ENCODE peak calls at places on chromosome 6, in eight cellular contexts. One of them, this sample, is unnamed.

GRCh38 chr6:119237177-119237715 is 112.3 kb downstream of the MAN1A1 start:
- DNase-seq in astrocyte: no peak
- DNase-seq in A549: no peak
- DNase-seq in brain microvascular endothelial cell: no peak
- DNase-seq in tibial artery: no peak
- DNase-seq in heart right ventricle: no peak
- DNase-seq in spleen: no peak
- DNase-seq in neural progenitor cell: no peak
- DNase-seq in this sample: no peak

GRCh38 chr6:117550618-117551242 is 51.6 kb downstream of the GOPC start:
- DNase-seq in spleen: no peak
- DNase-seq in tibial artery: no peak
- DNase-seq in neural progenitor cell: no peak
- DNase-seq in brain microvascular endothelial cell: no peak
- DNase-seq in heart right ventricle: no peak
- DNase-seq in A549: no peak
- DNase-seq in astrocyte: no peak
- DNase-seq in this sample: no peak

GRCh38 chr6:123224077-123224476 is 228.0 kb downstream of the CLVS2 start:
- DNase-seq in spleen: no peak
- DNase-seq in A549: no peak
- DNase-seq in heart right ventricle: no peak
- DNase-seq in astrocyte: no peak
- DNase-seq in tibial artery: no peak
- DNase-seq in brain microvascular endothelial cell: no peak
- DNase-seq in neural progenitor cell: no peak
- DNase-seq in this sample: no peak

GRCh38 chr6:12071064-12071615 is 59.0 kb downstream of the HIVEP1 start:
- DNase-seq in brain microvascular endothelial cell: no peak
- DNase-seq in spleen: no peak
- DNase-seq in tibial artery: no peak
- DNase-seq in heart right ventricle: no peak
- DNase-seq in neural progenitor cell: no peak
- DNase-seq in astrocyte: no peak
- DNase-seq in A549: no peak
- DNase-seq in this sample: no peak

GRCh38 chr6:110066091-110066490 is 88.0 kb downstream of the GPR6 start:
- DNase-seq in astrocyte: no peak
- DNase-seq in brain microvascular endothelial cell: no peak
- DNase-seq in spleen: no peak
- DNase-seq in tibial artery: no peak
- DNase-seq in heart right ventricle: no peak
- DNase-seq in A549: no peak
- DNase-seq in neural progenitor cell: no peak
- DNase-seq in this sample: no peak

GRCh38 chr6:159151266-159151855 is 17.8 kb upstream of the FNDC1 start:
- DNase-seq in spleen: no peak
- DNase-seq in neural progenitor cell: peak
- DNase-seq in brain microvascular endothelial cell: peak
- DNase-seq in tibial artery: peak
- DNase-seq in heart right ventricle: no peak
- DNase-seq in A549: peak
- DNase-seq in astrocyte: no peak
- DNase-seq in this sample: no peak

GRCh38 chr6:49030621-49031020 is 432.4 kb downstream of the MMUT start:
- DNase-seq in neural progenitor cell: no peak
- DNase-seq in A549: no peak
- DNase-seq in spleen: no peak
- DNase-seq in heart right ventricle: no peak
- DNase-seq in astrocyte: peak
- DNase-seq in tibial artery: no peak
- DNase-seq in brain microvascular endothelial cell: no peak
- DNase-seq in this sample: no peak

GRCh38 chr6:111087871-111088667 is 766 bp downstream of the SLC16A10 start:
- DNase-seq in A549: no peak
- DNase-seq in astrocyte: no peak
- DNase-seq in spleen: no peak
- DNase-seq in tibial artery: no peak
- DNase-seq in brain microvascular endothelial cell: no peak
- DNase-seq in neural progenitor cell: peak
- DNase-seq in heart right ventricle: peak
- DNase-seq in this sample: no peak

GRCh38 chr6:33008944-33009861 is at the start of gene HLA-DOA:
- DNase-seq in tibial artery: no peak
- DNase-seq in astrocyte: peak
- DNase-seq in brain microvascular endothelial cell: peak
- DNase-seq in A549: peak
- DNase-seq in spleen: peak
- DNase-seq in neural progenitor cell: peak
- DNase-seq in heart right ventricle: no peak
- DNase-seq in this sample: no peak

GRCh38 chr6:37546141-37546871 is 46.6 kb upstream of the CCDC167 start:
- DNase-seq in astrocyte: no peak
- DNase-seq in neural progenitor cell: no peak
- DNase-seq in A549: no peak
- DNase-seq in heart right ventricle: no peak
- DNase-seq in brain microvascular endothelial cell: no peak
- DNase-seq in tibial artery: no peak
- DNase-seq in spleen: no peak
- DNase-seq in this sample: no peak

GRCh38 chr6:130132286-130132701 is 90.5 kb downstream of the SAMD3 start:
- DNase-seq in neural progenitor cell: no peak
- DNase-seq in A549: no peak
- DNase-seq in heart right ventricle: no peak
- DNase-seq in astrocyte: no peak
- DNase-seq in spleen: no peak
- DNase-seq in brain microvascular endothelial cell: no peak
- DNase-seq in tibial artery: no peak
- DNase-seq in this sample: no peak

GRCh38 chr6:144186817-144187625 is 36.7 kb downstream of the STX11 start:
- DNase-seq in heart right ventricle: no peak
- DNase-seq in spleen: no peak
- DNase-seq in A549: no peak
- DNase-seq in neural progenitor cell: no peak
- DNase-seq in astrocyte: no peak
- DNase-seq in brain microvascular endothelial cell: no peak
- DNase-seq in tibial artery: no peak
- DNase-seq in this sample: no peak

GRCh38 chr6:159017757-159018559 is 18.0 kb upstream of the RSPH3 start:
- DNase-seq in astrocyte: no peak
- DNase-seq in heart right ventricle: no peak
- DNase-seq in spleen: no peak
- DNase-seq in neural progenitor cell: no peak
- DNase-seq in tibial artery: no peak
- DNase-seq in brain microvascular endothelial cell: no peak
- DNase-seq in A549: no peak
- DNase-seq in this sample: no peak

GRCh38 chr6:159716247-159717086 is 10.8 kb upstream of the WTAP start:
- DNase-seq in A549: peak
- DNase-seq in heart right ventricle: no peak
- DNase-seq in brain microvascular endothelial cell: peak
- DNase-seq in neural progenitor cell: no peak
- DNase-seq in spleen: no peak
- DNase-seq in tibial artery: peak
- DNase-seq in astrocyte: peak
- DNase-seq in this sample: no peak

GRCh38 chr6:79073888-79074287 is 4.2 kb downstream of the PHIP start:
- DNase-seq in astrocyte: no peak
- DNase-seq in heart right ventricle: no peak
- DNase-seq in tibial artery: no peak
- DNase-seq in A549: no peak
- DNase-seq in neural progenitor cell: no peak
- DNase-seq in brain microvascular endothelial cell: no peak
- DNase-seq in spleen: no peak
- DNase-seq in this sample: no peak

GRCh38 chr6:130303436-130303835 is 62.4 kb upstream of the TMEM200A start:
- DNase-seq in neural progenitor cell: no peak
- DNase-seq in spleen: no peak
- DNase-seq in astrocyte: peak
- DNase-seq in A549: no peak
- DNase-seq in brain microvascular endothelial cell: no peak
- DNase-seq in tibial artery: no peak
- DNase-seq in heart right ventricle: no peak
- DNase-seq in this sample: no peak

GRCh38 chr6:12261502-12261901 is 28.7 kb upstream of the EDN1 start:
- DNase-seq in astrocyte: no peak
- DNase-seq in tibial artery: no peak
- DNase-seq in neural progenitor cell: no peak
- DNase-seq in brain microvascular endothelial cell: no peak
- DNase-seq in spleen: no peak
- DNase-seq in heart right ventricle: no peak
- DNase-seq in A549: no peak
- DNase-seq in this sample: no peak

DNA sequence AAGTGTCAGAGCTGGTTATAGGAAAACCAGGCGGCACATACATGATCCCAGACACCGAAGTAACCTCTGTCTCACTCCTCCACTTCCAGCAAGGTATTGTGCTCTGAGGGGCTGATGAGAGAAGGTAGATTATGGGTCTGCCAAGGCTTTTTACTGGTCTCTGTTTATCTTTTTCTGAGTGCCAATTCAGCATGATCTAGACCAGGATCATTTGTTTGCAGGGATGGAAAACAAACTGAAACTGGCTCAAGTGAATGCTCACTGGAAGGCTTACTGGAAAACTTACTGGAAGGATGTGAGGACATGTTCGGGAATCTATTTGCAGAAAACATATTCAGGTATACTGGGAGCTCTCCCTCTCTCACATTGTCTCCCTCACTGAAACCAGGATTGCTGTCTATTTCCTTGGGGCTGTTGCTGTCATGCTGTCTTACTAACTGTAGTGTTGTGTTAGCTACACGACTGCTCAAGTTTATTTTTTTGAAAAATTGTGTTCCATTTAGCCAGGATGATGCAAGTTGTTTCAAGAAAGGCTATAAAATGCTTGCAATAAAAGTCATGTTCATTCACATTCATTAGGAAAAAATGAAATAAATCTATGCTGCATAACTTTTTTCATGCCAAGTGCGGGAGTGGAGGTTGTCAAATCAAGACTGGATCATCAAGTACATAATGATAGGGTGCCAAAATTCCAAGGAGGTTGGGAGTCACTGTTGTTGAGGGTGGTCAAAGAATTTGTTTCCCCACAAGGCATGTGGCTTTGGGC is 37.0 kb downstream of the KLHL31 start:
- DNase-seq in neural progenitor cell: no peak
- DNase-seq in spleen: no peak
- DNase-seq in astrocyte: peak
- DNase-seq in tibial artery: no peak
- DNase-seq in A549: no peak
- DNase-seq in heart right ventricle: no peak
- DNase-seq in brain microvascular endothelial cell: no peak
- DNase-seq in this sample: no peak
- H3K4me3 ChIP-seq in neural progenitor cell: no peak
- H3K4me3 ChIP-seq in spleen: no peak
- H3K4me3 ChIP-seq in astrocyte: no peak
- H3K4me3 ChIP-seq in tibial artery: peak
- H3K4me3 ChIP-seq in A549: no peak
- H3K4me3 ChIP-seq in heart right ventricle: no peak
- H3K4me3 ChIP-seq in brain microvascular endothelial cell: no peak
- H3K4me3 ChIP-seq in this sample: no peak

GRCh38 chr6:42403415-42403814 is 48.3 kb downstream of the TRERF1 start:
- DNase-seq in heart right ventricle: no peak
- DNase-seq in A549: no peak
- DNase-seq in brain microvascular endothelial cell: no peak
- DNase-seq in neural progenitor cell: peak
- DNase-seq in astrocyte: peak
- DNase-seq in tibial artery: no peak
- DNase-seq in spleen: no peak
- DNase-seq in this sample: no peak

GRCh38 chr6:42404494-42404893 is 47.2 kb downstream of the TRERF1 start:
- DNase-seq in tibial artery: no peak
- DNase-seq in heart right ventricle: no peak
- DNase-seq in spleen: no peak
- DNase-seq in astrocyte: peak
- DNase-seq in A549: peak
- DNase-seq in brain microvascular endothelial cell: peak
- DNase-seq in neural progenitor cell: peak
- DNase-seq in this sample: no peak

GRCh38 chr6:42405025-42405424 is 46.7 kb downstream of the TRERF1 start:
- DNase-seq in heart right ventricle: no peak
- DNase-seq in A549: no peak
- DNase-seq in spleen: no peak
- DNase-seq in neural progenitor cell: no peak
- DNase-seq in astrocyte: peak
- DNase-seq in tibial artery: no peak
- DNase-seq in brain microvascular endothelial cell: peak
- DNase-seq in this sample: no peak

GRCh38 chr6:42402184-42402583 is 49.5 kb downstream of the TRERF1 start:
- DNase-seq in tibial artery: no peak
- DNase-seq in A549: no peak
- DNase-seq in spleen: no peak
- DNase-seq in neural progenitor cell: no peak
- DNase-seq in brain microvascular endothelial cell: no peak
- DNase-seq in astrocyte: peak
- DNase-seq in heart right ventricle: no peak
- DNase-seq in this sample: no peak

GRCh38 chr6:42403831-42404230 is 47.9 kb downstream of the TRERF1 start:
- DNase-seq in A549: no peak
- DNase-seq in spleen: no peak
- DNase-seq in neural progenitor cell: no peak
- DNase-seq in astrocyte: no peak
- DNase-seq in brain microvascular endothelial cell: no peak
- DNase-seq in tibial artery: no peak
- DNase-seq in heart right ventricle: no peak
- DNase-seq in this sample: no peak
- H3K27ac ChIP-seq in A549: peak
- H3K27ac ChIP-seq in spleen: peak
- H3K27ac ChIP-seq in neural progenitor cell: no peak
- H3K27ac ChIP-seq in astrocyte: peak
- H3K27ac ChIP-seq in brain microvascular endothelial cell: peak
- H3K27ac ChIP-seq in tibial artery: no peak
- H3K27ac ChIP-seq in heart right ventricle: peak
- H3K27ac ChIP-seq in this sample: no peak

DNA sequence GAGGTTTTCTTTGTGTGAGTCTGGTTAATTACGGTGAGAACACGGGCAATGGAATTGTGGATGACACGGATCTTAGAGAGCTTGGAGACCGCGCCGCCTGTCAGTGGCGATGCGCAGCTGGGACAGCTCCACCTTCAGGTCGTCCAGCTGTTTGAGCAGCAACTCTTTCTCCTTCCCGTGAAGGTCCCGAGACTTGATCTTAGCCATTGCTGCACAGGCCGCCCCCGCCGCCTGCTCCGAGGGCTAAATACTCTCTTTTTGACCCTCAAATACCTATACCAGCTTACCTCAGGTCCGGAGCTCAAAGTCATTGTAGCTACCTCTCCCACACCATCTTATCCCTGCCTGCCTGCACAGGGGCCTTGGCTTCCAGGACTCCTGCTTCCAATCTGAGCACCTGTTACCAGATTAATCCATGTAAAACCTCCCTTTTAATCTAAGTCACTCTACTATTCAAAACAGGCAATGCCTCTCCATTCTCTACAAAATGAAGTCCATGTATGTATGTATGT is 100.2 kb downstream of the PREP start:
- DNase-seq in A549: no peak
- DNase-seq in heart right ventricle: no peak
- DNase-seq in tibial artery: no peak
- DNase-seq in astrocyte: no peak
- DNase-seq in neural progenitor cell: peak
- DNase-seq in spleen: no peak
- DNase-seq in brain microvascular endothelial cell: no peak
- DNase-seq in this sample: no peak
- TF ChIP-seq CTCF in A549: no peak
- TF ChIP-seq CTCF in heart right ventricle: no peak
- TF ChIP-seq CTCF in tibial artery: no peak
- TF ChIP-seq CTCF in astrocyte: no peak
- TF ChIP-seq CTCF in neural progenitor cell: peak
- TF ChIP-seq CTCF in spleen: no peak
- TF ChIP-seq CTCF in brain microvascular endothelial cell: no peak
- TF ChIP-seq CTCF in this sample: peak

GRCh38 chr6:47047097-47047478 is 5.0 kb upstream of the ADGRF1 start:
- DNase-seq in astrocyte: no peak
- DNase-seq in neural progenitor cell: no peak
- DNase-seq in A549: no peak
- DNase-seq in heart right ventricle: no peak
- DNase-seq in brain microvascular endothelial cell: no peak
- DNase-seq in spleen: no peak
- DNase-seq in tibial artery: no peak
- DNase-seq in this sample: no peak
- H3K4me3 ChIP-seq in astrocyte: no peak
- H3K4me3 ChIP-seq in neural progenitor cell: no peak
- H3K4me3 ChIP-seq in A549: no peak
- H3K4me3 ChIP-seq in heart right ventricle: no peak
- H3K4me3 ChIP-seq in brain microvascular endothelial cell: no peak
- H3K4me3 ChIP-seq in spleen: no peak
- H3K4me3 ChIP-seq in tibial artery: no peak
- H3K4me3 ChIP-seq in this sample: no peak

This sample was measured in dorsolateral prefrontal cortex.